ENCODE peak calls at places on chromosome 12, in four cellular contexts. K is heart right ventricle, T is Peyer's patch, G is mammary epithelial cell. B is an unnamed sample. For H3K4me1 and H3K27me3, the result is how much of the 10 kb centered on the place peaks cover.

GRCh38 chr12:56687225-56688128 is 607 bp downstream of the PTGES3 start:
- DNase-seq in K (peak), T (peak), G (peak), B (peak)

GRCh38 chr12:116941188-116941587 is 30.4 kb downstream of the FBXW8 start:
- DNase-seq in K (no peak), T (no peak), G (no peak), B (no peak)

GRCh38 chr12:14367097-14367661 is 1.7 kb downstream of the ATF7IP start:
- DNase-seq in K (no peak), T (no peak), G (peak), B (peak)

GRCh38 chr12:22238211-22238610 is 96.3 kb downstream of the ST8SIA1 start:
- DNase-seq in K (no peak), T (no peak), G (no peak), B (no peak)

GRCh38 chr12:115260807-115261161 is 576.8 kb upstream of the TBX3 start:
- DNase-seq in K (no peak), T (no peak), G (no peak), B (no peak)

GRCh38 chr12:28568083-28568482 is 377.8 kb downstream of the CCDC91 start:
- DNase-seq in K (no peak), T (no peak), G (peak), B (no peak)

GRCh38 chr12:80807640-80808288 is 91.1 kb downstream of the MYF5 start:
- DNase-seq in K (no peak), T (no peak), G (no peak), B (peak)

GRCh38 chr12:116146386-116146785 is 131.1 kb downstream of the MED13L start:
- DNase-seq in K (no peak), T (no peak), G (no peak), B (no peak)

GRCh38 chr12:6795088-6795487 is 5.8 kb downstream of the CD4 start:
- DNase-seq in K (no peak), T (no peak), G (no peak), B (no peak)

GRCh38 chr12:8844665-8845064 is 22.2 kb downstream of the A2ML1 start:
- DNase-seq in K (peak), T (no peak), G (no peak), B (no peak)

GRCh38 chr12:94805749-94806148 is 155.4 kb upstream of the TMCC3 start:
- DNase-seq in K (no peak), T (no peak), G (peak), B (peak)

GRCh38 chr12:124605150-124605549 is 37.7 kb upstream of the NCOR2 start:
- DNase-seq in K (no peak), T (no peak), G (no peak), B (no peak)

GRCh38 chr12:83077037-83077436 is 390.3 kb downstream of the TMTC2 start:
- DNase-seq in K (no peak), T (no peak), G (no peak), B (no peak)

DNA sequence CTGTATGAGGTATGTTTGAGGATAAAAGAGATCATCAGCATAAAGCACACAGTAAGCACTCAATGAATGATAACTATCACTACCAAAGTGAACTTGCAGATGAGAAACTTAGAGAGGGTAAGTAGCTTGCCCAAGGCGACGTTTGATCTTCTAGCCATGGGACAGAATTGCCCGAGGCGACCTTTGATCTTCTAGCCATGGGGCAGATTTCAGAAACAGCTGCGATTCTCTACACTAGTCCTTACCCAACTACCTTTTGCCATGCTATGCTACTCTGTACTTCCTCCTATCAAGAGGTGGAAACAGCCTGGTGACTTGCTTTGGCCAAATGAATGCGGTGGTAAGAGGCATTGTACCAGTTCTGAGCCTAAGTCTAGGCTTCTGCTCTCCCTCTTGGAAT is 23.7 kb upstream of the NT5DC3 start:
- DNase-seq in K (no peak), T (no peak), G (no peak), B (no peak)
- H3K4me1 ChIP-seq in K (under half), T (under half), G (under half), B (under half)

GRCh38 chr12:122875590-122876220 is 20.2 kb downstream of the VPS37B start:
- DNase-seq in K (no peak), T (no peak), G (no peak), B (no peak)
- H3K27me3 ChIP-seq in K (under half), T (under half), G (under half), B (under half)

GRCh38 chr12:19033244-19033643 is 96.3 kb upstream of the PLEKHA5 start:
- DNase-seq in K (no peak), T (no peak), G (no peak), B (no peak)
- H3K4me1 ChIP-seq in K (under half), T (under half), G (under half), B (under half)

DNA sequence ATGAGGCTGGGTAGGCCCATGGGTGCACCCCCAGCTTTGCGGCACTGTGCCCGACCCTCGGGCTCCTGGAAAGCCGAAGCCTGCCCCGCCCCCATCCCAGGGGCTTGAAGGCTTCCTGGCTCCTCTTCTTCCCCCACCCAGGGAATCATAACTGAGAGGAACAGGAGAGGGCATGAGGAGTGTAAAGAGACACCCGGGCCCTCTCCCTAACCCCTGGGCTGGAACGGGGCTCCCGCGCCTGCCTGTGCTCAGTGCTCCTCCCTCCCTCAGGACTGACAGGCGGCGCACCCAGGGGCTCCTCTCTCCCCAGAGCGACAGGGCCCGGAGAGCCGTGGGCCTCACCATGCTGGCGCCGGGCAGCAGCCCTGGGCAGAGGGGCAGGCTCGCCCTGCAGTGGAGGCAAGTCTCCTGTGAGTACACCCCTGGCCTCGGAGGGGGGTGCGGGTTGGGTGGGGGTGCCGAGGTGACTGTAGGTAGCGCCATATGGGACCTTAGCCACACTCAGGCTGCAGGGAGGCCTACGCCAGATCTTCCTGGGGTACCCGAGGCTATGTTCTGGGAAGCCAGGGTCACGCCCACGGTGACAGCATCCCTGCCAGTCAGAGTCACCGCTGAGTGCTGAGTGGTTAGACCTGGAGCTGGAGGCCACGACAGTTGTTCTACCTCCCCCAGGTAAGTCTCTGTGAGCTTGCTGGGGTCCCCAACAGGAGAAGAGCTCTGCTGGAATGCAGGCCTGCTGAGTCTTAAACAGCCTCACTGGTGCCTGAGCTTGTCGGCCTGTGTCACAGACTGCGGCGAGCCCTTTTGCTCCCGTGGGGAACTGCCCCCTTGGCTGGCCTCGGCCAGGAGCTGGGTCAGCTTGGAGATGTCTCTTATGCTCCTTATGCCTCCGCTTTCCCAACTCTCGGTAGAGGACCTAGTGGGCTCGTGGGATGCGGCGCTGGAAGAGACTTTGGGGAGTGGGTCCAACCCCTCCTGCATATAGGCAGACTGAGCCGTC is 7.7 kb downstream of the LRTM2 start:
- DNase-seq in K (no peak), T (no peak), G (no peak), B (no peak)
- H3K27me3 ChIP-seq in K (half or more), T (under half), G (under half), B (under half)

GRCh38 chr12:92032965-92033364 is 112.7 kb downstream of the BTG1 start:
- DNase-seq in K (no peak), T (no peak), G (no peak), B (no peak)
- H3K4me1 ChIP-seq in K (under half), T (under half), G (under half), B (under half)

GRCh38 chr12:128970941-128971340 is 117.7 kb downstream of the GLT1D1 start:
- DNase-seq in K (no peak), T (no peak), G (no peak), B (no peak)

GRCh38 chr12:128973883-128974681 is 120.8 kb downstream of the GLT1D1 start:
- DNase-seq in K (no peak), T (no peak), G (no peak), B (no peak)

GRCh38 chr12:128976120-128976519 is 122.8 kb downstream of the GLT1D1 start:
- DNase-seq in K (no peak), T (no peak), G (no peak), B (peak)

GRCh38 chr12:128971802-128972201 is 118.5 kb downstream of the GLT1D1 start:
- DNase-seq in K (no peak), T (no peak), G (no peak), B (no peak)

GRCh38 chr12:128974881-128975280 is 121.6 kb downstream of the GLT1D1 start:
- DNase-seq in K (no peak), T (no peak), G (no peak), B (no peak)
- H3K27me3 ChIP-seq in K (half or more), T (under half), G (under half), B (under half)

DNA sequence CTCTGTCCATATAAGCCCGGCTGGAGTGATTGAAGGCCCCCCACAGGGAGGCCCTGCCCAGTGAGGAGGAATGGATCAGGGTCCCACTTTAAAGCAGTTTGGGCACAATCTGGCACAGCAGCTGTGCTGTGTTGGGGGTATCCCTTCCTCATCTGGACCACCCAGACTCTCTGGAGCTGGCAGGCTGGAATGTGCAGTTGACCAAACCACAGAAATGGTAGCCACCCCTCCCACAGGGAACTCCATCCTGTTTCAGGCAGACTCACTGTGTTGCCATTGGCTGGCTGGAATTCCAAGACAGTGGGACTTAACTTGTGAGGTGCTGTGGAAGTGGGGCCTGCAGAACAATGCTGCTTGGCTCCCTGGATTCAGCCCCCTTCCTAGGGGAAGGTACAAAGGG is 53.5 kb upstream of the YARS2 start:
- DNase-seq in K (no peak), T (no peak), G (no peak), B (no peak)
- H3K4me1 ChIP-seq in K (under half), T (under half), G (under half), B (under half)

B was measured in Karpas-422.